ENCODE peak calls at places on chromosomes 2 and 18, in five cellular contexts. E is breast epithelium, W is uterus, V is GM23248, O is left ventricle myocardium inferior. X is an unnamed sample.

GRCh38 chr2:110095994-110096633 is 19.5 kb downstream of the MALL start:
- DNase-seq in E (no peak), W (no peak), V (no peak), O (no peak), X (no peak)

GRCh38 chr2:209472386-209472832 is 48.6 kb downstream of the MAP2 start:
- DNase-seq in E (no peak), W (no peak), V (peak), O (no peak), X (no peak)

GRCh38 chr2:68091439-68092034 is 28.7 kb upstream of the C1D start:
- DNase-seq in E (no peak), W (no peak), V (no peak), O (no peak), X (no peak)

GRCh38 chr2:28134262-28134812 is 243.8 kb downstream of the BABAM2 start:
- DNase-seq in E (no peak), W (peak), V (no peak), O (no peak), X (no peak)

GRCh38 chr2:207801259-207801658 is 31.6 kb upstream of the FZD5 start:
- DNase-seq in E (no peak), W (no peak), V (no peak), O (no peak), X (no peak)

GRCh38 chr18:25180974-25181373 is 171.0 kb downstream of the ZNF521 start:
- DNase-seq in E (no peak), W (no peak), V (no peak), O (no peak), X (no peak)

GRCh38 chr18:8212893-8213805 is 396.1 kb upstream of the RAB12 start:
- DNase-seq in E (no peak), W (no peak), V (peak), O (no peak), X (no peak)

GRCh38 chr2:37797081-37797480 is 125.6 kb upstream of the CDC42EP3 start:
- DNase-seq in E (no peak), W (no peak), V (peak), O (no peak), X (no peak)

GRCh38 chr18:24704921-24705620 is 244.6 kb downstream of the HRH4 start:
- DNase-seq in E (no peak), W (no peak), V (peak), O (no peak), X (no peak)

GRCh38 chr18:3248062-3248669 is 565 bp downstream of the MYL12A start:
- DNase-seq in E (no peak), W (peak), V (peak), O (peak), X (no peak)

GRCh38 chr18:50424877-50425690 is 50.2 kb downstream of the SKA1 start:
- DNase-seq in E (no peak), W (no peak), V (no peak), O (peak), X (no peak)

GRCh38 chr2:97740590-97741182 is 27.3 kb downstream of the ZAP70 start:
- DNase-seq in E (no peak), W (no peak), V (peak), O (peak), X (peak)

GRCh38 chr18:58341913-58342312 is 287.0 kb downstream of the ALPK2 start:
- DNase-seq in E (no peak), W (no peak), V (no peak), O (no peak), X (no peak)

GRCh38 chr2:17177094-17177493 is 341.1 kb downstream of the RAD51AP2 start:
- DNase-seq in E (no peak), W (no peak), V (no peak), O (no peak), X (no peak)

GRCh38 chr2:118914721-118915453 is 27.1 kb upstream of the MARCO start:
- DNase-seq in E (no peak), W (no peak), V (no peak), O (no peak), X (no peak)
- H3K27ac ChIP-seq in E (no peak), W (no peak), V (no peak), O (no peak), X (no peak)

GRCh38 chr2:9271691-9272090 is 65.1 kb downstream of the ASAP2 start:
- DNase-seq in E (no peak), W (no peak), V (no peak), O (no peak), X (no peak)

GRCh38 chr2:9269295-9269694 is 62.7 kb downstream of the ASAP2 start:
- DNase-seq in E (no peak), W (no peak), V (no peak), O (no peak), X (no peak)

GRCh38 chr2:9268310-9269081 is 61.9 kb downstream of the ASAP2 start:
- DNase-seq in E (no peak), W (no peak), V (no peak), O (no peak), X (no peak)

GRCh38 chr2:9266711-9267110 is 60.1 kb downstream of the ASAP2 start:
- DNase-seq in E (no peak), W (no peak), V (no peak), O (no peak), X (no peak)

GRCh38 chr2:9269695-9270365 is 63.2 kb downstream of the ASAP2 start:
- DNase-seq in E (no peak), W (no peak), V (no peak), O (no peak), X (no peak)
- H3K27ac ChIP-seq in E (no peak), W (no peak), V (no peak), O (peak), X (no peak)

GRCh38 chr18:70683263-70683662 is 394.4 kb downstream of the SOCS6 start:
- DNase-seq in E (no peak), W (no peak), V (no peak), O (no peak), X (no peak)
- H3K27ac ChIP-seq in E (no peak), W (no peak), V (no peak), O (no peak), X (no peak)

DNA sequence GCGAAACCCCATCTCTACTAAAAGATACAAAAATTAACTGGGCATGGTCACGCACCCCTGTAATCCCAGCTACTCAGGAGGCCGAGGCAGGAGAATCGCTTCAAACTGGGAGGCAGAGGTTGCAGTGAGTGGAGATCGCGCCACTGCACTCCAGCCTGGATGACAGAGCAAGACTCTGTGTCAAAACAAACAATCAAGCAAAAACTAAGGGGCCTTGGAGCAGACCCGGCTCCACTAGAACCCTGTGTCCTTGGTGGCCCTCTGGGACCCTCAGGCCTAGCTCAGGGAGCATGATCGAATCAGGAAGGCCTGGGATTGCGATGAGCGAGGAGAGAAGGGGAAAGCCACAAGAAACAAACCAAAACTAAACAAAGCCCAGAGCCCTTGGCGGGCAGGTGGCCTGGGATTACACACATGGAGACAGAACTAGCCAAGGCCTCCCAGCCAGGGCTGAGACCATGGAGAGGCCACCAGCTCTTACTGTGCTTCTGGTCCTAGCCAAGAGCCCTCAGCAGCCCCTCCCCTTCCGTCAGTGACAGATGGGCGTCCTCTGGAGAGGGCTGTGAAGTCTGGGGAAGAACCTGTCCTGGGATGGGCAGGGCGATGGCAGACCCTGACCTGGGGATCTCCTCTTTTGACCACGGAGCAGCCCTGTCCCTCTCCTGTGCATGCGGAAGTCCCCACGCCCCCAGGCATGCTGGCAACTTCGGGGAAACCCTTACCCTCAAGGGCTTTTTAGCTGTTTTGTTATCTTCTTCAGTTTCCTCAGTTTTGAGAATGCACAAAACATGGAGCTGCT is 27.4 kb upstream of the CATIP start:
- DNase-seq in E (no peak), W (no peak), V (no peak), O (no peak), X (no peak)
- H3K27ac ChIP-seq in E (no peak), W (no peak), V (no peak), O (no peak), X (no peak)